ENCODE peak calls at places on chromosomes 5 and 9, in nine cellular contexts. One of them, this sample, is unnamed.

GRCh38 chr9:4680178-4680535 is 788 bp downstream of the CDC37L1 start:
- DNase-seq in body of pancreas: no peak
- DNase-seq in fibroblast of lung: peak; percentile 22
- DNase-seq in activated CD8-positive, alpha-beta memory T cell treated with anti-CD3 and anti-CD28 coated beads for 1 hour: no peak
- DNase-seq in Peyer's patch: no peak
- DNase-seq in CD4-positive, alpha-beta memory T cell: no peak
- DNase-seq in Caki2: no peak
- DNase-seq in tibial nerve: no peak
- DNase-seq in amygdala: no peak
- DNase-seq in this sample: no peak

GRCh38 chr5:1644810-1645571 is 121.2 kb upstream of the LPCAT1 start:
- DNase-seq in body of pancreas: peak; percentile 83
- DNase-seq in fibroblast of lung: peak; percentile 82
- DNase-seq in activated CD8-positive, alpha-beta memory T cell treated with anti-CD3 and anti-CD28 coated beads for 1 hour: peak; percentile 72
- DNase-seq in Peyer's patch: peak; percentile 90
- DNase-seq in CD4-positive, alpha-beta memory T cell: peak; percentile 76
- DNase-seq in Caki2: peak; percentile 65
- DNase-seq in tibial nerve: peak; percentile 50
- DNase-seq in amygdala: peak; percentile 64
- DNase-seq in this sample: peak; percentile 41

GRCh38 chr9:121757286-121757595 is 105.8 kb downstream of the DAB2IP start:
- DNase-seq in body of pancreas: no peak
- DNase-seq in fibroblast of lung: no peak
- DNase-seq in activated CD8-positive, alpha-beta memory T cell treated with anti-CD3 and anti-CD28 coated beads for 1 hour: no peak
- DNase-seq in Peyer's patch: no peak
- DNase-seq in CD4-positive, alpha-beta memory T cell: no peak
- DNase-seq in Caki2: no peak
- DNase-seq in tibial nerve: no peak
- DNase-seq in amygdala: no peak
- DNase-seq in this sample: no peak

GRCh38 chr5:144332265-144332664 is 161.6 kb downstream of the KCTD16 start:
- DNase-seq in body of pancreas: no peak
- DNase-seq in fibroblast of lung: peak; percentile 2
- DNase-seq in activated CD8-positive, alpha-beta memory T cell treated with anti-CD3 and anti-CD28 coated beads for 1 hour: no peak
- DNase-seq in Peyer's patch: no peak
- DNase-seq in CD4-positive, alpha-beta memory T cell: no peak
- DNase-seq in Caki2: no peak
- DNase-seq in tibial nerve: no peak
- DNase-seq in amygdala: no peak
- DNase-seq in this sample: no peak

GRCh38 chr5:106860398-106861044 is 810.2 kb downstream of the EFNA5 start:
- DNase-seq in body of pancreas: no peak
- DNase-seq in fibroblast of lung: no peak
- DNase-seq in activated CD8-positive, alpha-beta memory T cell treated with anti-CD3 and anti-CD28 coated beads for 1 hour: no peak
- DNase-seq in Peyer's patch: no peak
- DNase-seq in CD4-positive, alpha-beta memory T cell: no peak
- DNase-seq in Caki2: no peak
- DNase-seq in tibial nerve: no peak
- DNase-seq in amygdala: no peak
- DNase-seq in this sample: no peak

GRCh38 chr9:91037511-91038482 is 236.2 kb downstream of the SYK start:
- DNase-seq in body of pancreas: peak; percentile 85
- DNase-seq in fibroblast of lung: peak; percentile 96
- DNase-seq in activated CD8-positive, alpha-beta memory T cell treated with anti-CD3 and anti-CD28 coated beads for 1 hour: no peak
- DNase-seq in Peyer's patch: peak; percentile 91
- DNase-seq in CD4-positive, alpha-beta memory T cell: no peak
- DNase-seq in Caki2: peak; percentile 84
- DNase-seq in tibial nerve: no peak
- DNase-seq in amygdala: no peak
- DNase-seq in this sample: peak; percentile 28

GRCh38 chr5:82274343-82275266 is 3.5 kb downstream of the RPS23 start:
- DNase-seq in body of pancreas: no peak
- DNase-seq in fibroblast of lung: peak; percentile 7
- DNase-seq in activated CD8-positive, alpha-beta memory T cell treated with anti-CD3 and anti-CD28 coated beads for 1 hour: no peak
- DNase-seq in Peyer's patch: no peak
- DNase-seq in CD4-positive, alpha-beta memory T cell: no peak
- DNase-seq in Caki2: peak; percentile 22
- DNase-seq in tibial nerve: no peak
- DNase-seq in amygdala: no peak
- DNase-seq in this sample: peak; percentile 1

GRCh38 chr9:124015091-124015660 is 3.6 kb downstream of the LHX2 start:
- DNase-seq in body of pancreas: no peak
- DNase-seq in fibroblast of lung: no peak
- DNase-seq in activated CD8-positive, alpha-beta memory T cell treated with anti-CD3 and anti-CD28 coated beads for 1 hour: no peak
- DNase-seq in Peyer's patch: no peak
- DNase-seq in CD4-positive, alpha-beta memory T cell: no peak
- DNase-seq in Caki2: no peak
- DNase-seq in tibial nerve: no peak
- DNase-seq in amygdala: no peak
- DNase-seq in this sample: no peak

GRCh38 chr9:31808770-31809169 is 575.7 kb upstream of the ACO1 start:
- DNase-seq in body of pancreas: no peak
- DNase-seq in fibroblast of lung: no peak
- DNase-seq in activated CD8-positive, alpha-beta memory T cell treated with anti-CD3 and anti-CD28 coated beads for 1 hour: no peak
- DNase-seq in Peyer's patch: no peak
- DNase-seq in CD4-positive, alpha-beta memory T cell: no peak
- DNase-seq in Caki2: no peak
- DNase-seq in tibial nerve: no peak
- DNase-seq in amygdala: no peak
- DNase-seq in this sample: no peak

GRCh38 chr9:16060457-16061129 is 507.8 kb downstream of the CCDC171 start:
- DNase-seq in body of pancreas: no peak
- DNase-seq in fibroblast of lung: no peak
- DNase-seq in activated CD8-positive, alpha-beta memory T cell treated with anti-CD3 and anti-CD28 coated beads for 1 hour: no peak
- DNase-seq in Peyer's patch: no peak
- DNase-seq in CD4-positive, alpha-beta memory T cell: no peak
- DNase-seq in Caki2: peak; percentile 22
- DNase-seq in tibial nerve: no peak
- DNase-seq in amygdala: no peak
- DNase-seq in this sample: no peak

GRCh38 chr9:23590601-23591000 is 235.4 kb downstream of the ELAVL2 start:
- DNase-seq in body of pancreas: no peak
- DNase-seq in fibroblast of lung: no peak
- DNase-seq in activated CD8-positive, alpha-beta memory T cell treated with anti-CD3 and anti-CD28 coated beads for 1 hour: no peak
- DNase-seq in Peyer's patch: no peak
- DNase-seq in CD4-positive, alpha-beta memory T cell: no peak
- DNase-seq in Caki2: no peak
- DNase-seq in tibial nerve: no peak
- DNase-seq in amygdala: no peak
- DNase-seq in this sample: no peak

GRCh38 chr5:154308457-154309360 is 118.2 kb downstream of the GALNT10 start:
- DNase-seq in body of pancreas: no peak
- DNase-seq in fibroblast of lung: peak; percentile 13
- DNase-seq in activated CD8-positive, alpha-beta memory T cell treated with anti-CD3 and anti-CD28 coated beads for 1 hour: no peak
- DNase-seq in Peyer's patch: no peak
- DNase-seq in CD4-positive, alpha-beta memory T cell: no peak
- DNase-seq in Caki2: peak; percentile 17
- DNase-seq in tibial nerve: no peak
- DNase-seq in amygdala: no peak
- DNase-seq in this sample: no peak

GRCh38 chr5:113776168-113776567 is 262.7 kb downstream of the YTHDC2 start:
- DNase-seq in body of pancreas: no peak
- DNase-seq in fibroblast of lung: no peak
- DNase-seq in activated CD8-positive, alpha-beta memory T cell treated with anti-CD3 and anti-CD28 coated beads for 1 hour: no peak
- DNase-seq in Peyer's patch: no peak
- DNase-seq in CD4-positive, alpha-beta memory T cell: no peak
- DNase-seq in Caki2: no peak
- DNase-seq in tibial nerve: no peak
- DNase-seq in amygdala: no peak
- DNase-seq in this sample: no peak

This sample was measured in HL-60.